ENCODE peak calls at places on chromosomes 12 and 14, in four cellular contexts. X, Q, R and G are unnamed samples. For H3K36me3, the result is how much of the 10 kb centered on the place peaks cover.

GRCh38 chr12:12450043-12450451 is 93.2 kb downstream of the BORCS5 start:
- DNase-seq in X (no peak), Q (no peak), R (no peak), G (no peak)

GRCh38 chr12:131788070-131788469 is 40.1 kb upstream of the MMP17 start:
- DNase-seq in X (no peak), Q (no peak), R (no peak), G (no peak)

GRCh38 chr14:80055226-80055625 is 156.1 kb downstream of the DIO2 start:
- DNase-seq in X (no peak), Q (no peak), R (peak), G (no peak)

GRCh38 chr12:94091624-94092023 is 56.8 kb upstream of the PLXNC1 start:
- DNase-seq in X (no peak), Q (no peak), R (no peak), G (no peak)

GRCh38 chr14:101398011-101398410 is 163.3 kb upstream of the DIO3 start:
- DNase-seq in X (no peak), Q (no peak), R (no peak), G (no peak)

GRCh38 chr12:89770391-89770790 is 61.8 kb upstream of the ATP2B1 start:
- DNase-seq in X (no peak), Q (no peak), R (no peak), G (no peak)

GRCh38 chr14:55129086-55129427 is at the start of gene LGALS3:
- DNase-seq in X (peak), Q (peak), R (peak), G (peak)

GRCh38 chr12:7139213-7139612 is 9.0 kb downstream of the CLSTN3 start:
- DNase-seq in X (no peak), Q (no peak), R (no peak), G (no peak)

GRCh38 chr14:33070474-33070873 is 131.8 kb downstream of the NPAS3 start:
- DNase-seq in X (no peak), Q (no peak), R (no peak), G (no peak)

GRCh38 chr14:105702275-105702817 is 176.0 kb downstream of the TMEM121 start:
- DNase-seq in X (no peak), Q (no peak), R (no peak), G (no peak)

GRCh38 chr14:102805454-102805891 is 28.2 kb downstream of the TRAF3 start:
- DNase-seq in X (no peak), Q (no peak), R (peak), G (no peak)

GRCh38 chr14:102958461-102958860 is 36.0 kb downstream of the AMN start:
- DNase-seq in X (no peak), Q (no peak), R (no peak), G (no peak)

GRCh38 chr14:55760801-55761200 is 180.8 kb downstream of the KTN1 start:
- DNase-seq in X (no peak), Q (no peak), R (no peak), G (no peak)

GRCh38 chr12:93245543-93245942 is 132.2 kb upstream of the NUDT4 start:
- DNase-seq in X (no peak), Q (no peak), R (no peak), G (peak)

GRCh38 chr14:97077253-97077653 is 280.1 kb downstream of the VRK1 start:
- DNase-seq in X (peak), Q (peak), R (no peak), G (no peak)

GRCh38 chr12:45244561-45245348 is 28.9 kb downstream of the ANO6 start:
- DNase-seq in X (no peak), Q (no peak), R (peak), G (no peak)

GRCh38 chr12:51621155-51621922 is 30.3 kb downstream of the SCN8A start:
- DNase-seq in X (no peak), Q (no peak), R (peak), G (no peak)

GRCh38 chr12:105222726-105223357 is 13.1 kb downstream of the APPL2 start:
- DNase-seq in X (no peak), Q (no peak), R (no peak), G (no peak)

GRCh38 chr12:14769837-14770494 is 33.3 kb downstream of the WBP11 start:
- DNase-seq in X (peak), Q (peak), R (peak), G (peak)

GRCh38 chr12:30827406-30828055 is 72.8 kb upstream of the CAPRIN2 start:
- DNase-seq in X (no peak), Q (no peak), R (no peak), G (no peak)

GRCh38 chr12:108634225-108634795 is 616 bp upstream of the SELPLG start:
- DNase-seq in X (no peak), Q (no peak), R (no peak), G (no peak)

GRCh38 chr12:94157891-94158495 is 9.6 kb downstream of the PLXNC1 start:
- DNase-seq in X (no peak), Q (no peak), R (no peak), G (no peak)

GRCh38 chr12:93702707-93703305 is 25.6 kb downstream of the CRADD start:
- DNase-seq in X (no peak), Q (no peak), R (no peak), G (no peak)

GRCh38 chr12:117013726-117014125 is 85.5 kb downstream of the TESC start:
- DNase-seq in X (no peak), Q (no peak), R (peak), G (no peak)

GRCh38 chr12:104340917-104341611 is 37.5 kb downstream of the EID3 start:
- DNase-seq in X (no peak), Q (no peak), R (no peak), G (no peak)

GRCh38 chr12:92556622-92557421 is 146.0 kb upstream of the PLEKHG7 start:
- DNase-seq in X (no peak), Q (no peak), R (no peak), G (no peak)

GRCh38 chr14:50064993-50065392 is 51.4 kb downstream of the VCPKMT start:
- DNase-seq in X (no peak), Q (no peak), R (no peak), G (peak)

DNA sequence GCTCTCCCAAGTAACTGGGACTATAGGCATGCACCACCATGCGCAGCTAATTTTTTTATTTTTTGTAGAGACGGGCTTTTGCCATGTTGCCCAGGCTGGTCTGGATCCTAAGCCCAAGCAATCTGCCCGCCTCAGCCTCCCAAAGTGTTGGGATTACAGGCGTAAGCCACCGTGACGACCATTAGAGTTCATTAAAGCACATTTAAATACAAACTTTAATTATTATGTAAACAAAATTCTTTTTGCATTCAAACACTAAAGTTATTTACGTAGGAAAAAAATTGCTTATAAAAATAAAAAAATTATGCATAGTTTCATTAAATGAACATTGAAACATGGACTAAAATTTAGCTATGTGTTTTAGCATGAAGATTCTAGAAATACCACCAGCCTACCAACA is 7.2 kb downstream of the RPAP3 start:
- DNase-seq in X (no peak), Q (no peak), R (no peak), G (no peak)
- H3K36me3 ChIP-seq in X (half or more), Q (half or more), R (under half), G (under half)

DNA sequence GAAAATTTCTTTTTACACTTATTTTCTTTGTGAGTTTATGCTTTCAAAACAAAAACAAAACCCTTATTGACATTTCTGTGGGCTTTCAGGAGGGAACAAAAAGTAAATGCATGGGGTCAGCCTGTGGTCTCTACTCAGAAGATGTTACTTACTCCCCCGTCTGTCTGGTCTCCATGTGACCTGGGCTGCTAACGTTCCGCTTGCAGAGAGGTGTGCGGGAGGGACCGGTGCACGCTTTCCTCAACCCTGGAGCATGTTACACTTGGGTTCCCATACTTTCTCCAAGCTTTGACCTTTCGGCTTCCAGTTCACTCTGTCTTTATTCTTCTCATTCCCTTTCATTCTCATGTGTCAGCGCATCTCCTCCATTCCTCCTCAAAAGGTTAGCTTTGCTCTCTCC is 36.5 kb downstream of the ZC3H14 start:
- DNase-seq in X (no peak), Q (no peak), R (no peak), G (no peak)
- H3K36me3 ChIP-seq in X (half or more), Q (half or more), R (half or more), G (under half)

DNA sequence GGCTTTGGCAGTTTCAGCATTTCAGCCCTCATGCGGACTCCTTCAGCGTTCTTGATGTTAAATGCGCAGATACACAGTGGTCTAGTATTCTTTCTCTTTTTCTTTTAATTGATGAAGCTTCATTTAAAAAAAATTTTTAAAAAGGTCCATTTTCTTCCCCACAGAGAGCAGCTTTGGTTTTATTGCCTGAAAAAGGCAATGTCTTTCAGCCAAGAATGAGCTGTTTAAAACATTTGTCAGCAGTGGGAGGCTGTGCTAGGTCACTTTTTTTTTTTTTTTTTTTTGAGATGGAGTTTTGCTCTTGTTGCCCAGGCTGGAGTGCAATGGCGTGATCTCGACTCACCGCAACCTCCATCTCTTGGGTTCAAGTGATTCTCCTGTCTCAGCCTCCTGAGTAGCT is 13.5 kb downstream of the KMT5A start:
- DNase-seq in X (no peak), Q (no peak), R (no peak), G (no peak)
- H3K36me3 ChIP-seq in X (half or more), Q (half or more), R (half or more), G (under half)

DNA sequence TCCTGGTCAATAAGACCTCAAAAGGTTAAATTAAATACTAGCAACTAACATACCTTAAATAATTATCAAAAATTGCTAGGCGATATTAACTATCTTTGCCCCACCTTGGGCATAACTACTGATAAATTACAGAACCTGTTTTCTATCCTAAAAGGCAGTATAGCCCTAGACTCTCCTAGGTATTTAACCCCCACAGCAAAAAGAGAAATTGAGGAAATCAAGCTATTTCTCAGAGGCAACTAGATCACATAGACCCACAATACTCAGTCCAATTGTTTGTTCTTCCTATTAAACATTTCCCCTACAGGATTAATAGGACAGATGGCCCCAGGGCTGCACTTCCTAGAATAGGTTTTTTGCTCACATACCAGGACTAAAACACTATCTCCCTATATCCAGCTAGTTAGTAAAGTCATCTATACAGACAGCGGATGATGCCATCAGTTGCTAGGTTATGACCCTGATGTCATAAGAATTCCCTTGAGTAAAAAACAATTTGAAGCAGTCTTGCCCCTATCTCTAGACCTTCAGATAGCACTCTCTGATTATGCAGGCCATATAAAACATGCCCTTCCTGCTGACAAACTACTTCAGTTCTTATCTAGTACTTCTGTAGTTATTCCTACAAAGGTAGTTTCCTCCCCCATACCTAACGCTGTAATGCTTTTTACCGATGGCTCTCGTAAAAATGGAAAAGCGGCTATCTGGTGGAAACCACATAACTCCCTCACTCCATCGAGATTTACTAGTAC is 118.4 kb downstream of the PPHLN1 start:
- DNase-seq in X (no peak), Q (no peak), R (no peak), G (no peak)
- H3K36me3 ChIP-seq in X (half or more), Q (half or more), R (under half), G (under half)

GRCh38 chr12:49643135-49643534 is 19.8 kb downstream of the PRPF40B start:
- DNase-seq in X (peak), Q (no peak), R (no peak), G (no peak)
- H3K36me3 ChIP-seq in X (half or more), Q (half or more), R (under half), G (under half)

DNA sequence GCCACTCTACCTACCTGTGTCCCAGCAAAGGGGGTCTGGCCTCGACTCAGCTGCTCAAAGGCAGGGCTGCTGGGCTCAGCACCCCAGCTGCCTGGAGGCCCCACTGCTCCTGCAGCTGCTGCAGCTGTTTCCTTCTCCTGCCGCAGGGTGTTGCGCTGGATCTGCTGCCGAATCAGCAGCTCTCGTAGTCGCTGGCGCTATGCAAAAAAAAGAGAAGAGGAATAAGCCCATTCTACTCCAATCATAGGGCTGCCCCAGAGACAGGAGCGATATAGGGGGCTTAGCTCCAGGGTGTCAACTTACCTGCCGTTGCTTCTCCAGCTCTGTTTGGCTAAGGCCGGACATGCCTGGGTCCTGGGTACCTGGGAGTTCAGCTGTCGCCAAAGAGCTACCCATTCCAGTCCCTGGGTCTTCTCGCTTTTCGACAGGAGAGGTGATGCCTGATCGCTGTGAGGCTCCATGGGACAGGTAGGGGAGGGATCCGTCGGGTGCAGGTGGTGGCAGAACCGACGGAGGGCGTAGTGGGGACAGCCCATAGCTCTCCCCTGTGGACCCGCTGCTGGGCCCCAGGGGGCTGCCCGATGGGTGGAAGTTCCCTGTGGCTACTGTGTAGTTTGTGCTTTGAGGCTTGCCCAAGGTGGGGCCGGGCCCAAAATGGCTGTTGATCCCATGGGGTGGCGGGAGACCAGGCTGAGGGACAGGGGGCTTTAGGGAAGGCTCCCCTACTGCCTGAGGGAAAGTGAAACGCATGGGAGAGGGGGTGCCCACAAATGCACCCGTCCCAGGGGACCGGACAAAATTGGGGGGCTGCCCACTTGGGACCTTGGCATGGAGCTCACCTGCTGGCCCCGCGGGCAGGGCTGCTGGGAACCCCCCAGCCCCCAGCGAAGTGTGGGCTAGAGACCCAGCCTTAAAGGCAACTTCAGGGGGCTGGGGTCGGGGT is 20.9 kb downstream of the KMT2D start:
- DNase-seq in X (peak), Q (no peak), R (no peak), G (no peak)
- H3K36me3 ChIP-seq in X (half or more), Q (half or more), R (half or more), G (half or more)

GRCh38 chr12:54246011-54246641 is 33.8 kb downstream of the CBX5 start:
- DNase-seq in X (no peak), Q (no peak), R (no peak), G (no peak)
- H3K36me3 ChIP-seq in X (half or more), Q (half or more), R (under half), G (under half)